ENCODE peak calls at places on chromosomes 7 and 10, in seven cellular contexts. P, H, G, E, L, J and K are unnamed samples.

GRCh38 chr7:8221124-8221523 is 40.8 kb downstream of the ICA1 start:
- DNase-seq in P (no peak), H (no peak), G (no peak), E (no peak), L (no peak), J (no peak), K (no peak)

GRCh38 chr7:147509052-147509480 is 1081.5 kb upstream of the C7orf33 start:
- DNase-seq in P (no peak), H (no peak), G (no peak), E (no peak), L (no peak), J (no peak), K (no peak)

GRCh38 chr7:55477781-55478374 is 94.4 kb downstream of the VOPP1 start:
- DNase-seq in P (no peak), H (no peak), G (no peak), E (no peak), L (no peak), J (peak), K (no peak)

GRCh38 chr7:158273138-158273651 is 314.4 kb downstream of the PTPRN2 start:
- DNase-seq in P (no peak), H (no peak), G (no peak), E (no peak), L (no peak), J (no peak), K (no peak)

GRCh38 chr10:115861864-115862263 is 411.1 kb downstream of the GFRA1 start:
- DNase-seq in P (no peak), H (no peak), G (no peak), E (no peak), L (no peak), J (no peak), K (peak)

GRCh38 chr7:154371424-154371823 is 319.2 kb downstream of the DPP6 start:
- DNase-seq in P (no peak), H (no peak), G (no peak), E (no peak), L (no peak), J (no peak), K (no peak)

GRCh38 chr10:133455196-133455595 is 1.5 kb downstream of the SCART1 start:
- DNase-seq in P (no peak), H (no peak), G (no peak), E (no peak), L (no peak), J (peak), K (no peak)

GRCh38 chr7:51357821-51358220 is 41.2 kb upstream of the COBL start:
- DNase-seq in P (no peak), H (no peak), G (no peak), E (no peak), L (no peak), J (no peak), K (no peak)

GRCh38 chr10:47042815-47043750 is 131.9 kb downstream of the PTPN20 start:
- DNase-seq in P (no peak), H (no peak), G (no peak), E (no peak), L (no peak), J (no peak), K (no peak)

GRCh38 chr7:44058759-44059218 is 6.6 kb downstream of the PGAM2 start:
- DNase-seq in P (peak), H (no peak), G (no peak), E (no peak), L (no peak), J (no peak), K (no peak)

GRCh38 chr10:97534746-97535367 is 36.1 kb downstream of the UBTD1 start:
- DNase-seq in P (no peak), H (peak), G (peak), E (no peak), L (no peak), J (no peak), K (peak)

GRCh38 chr10:112512294-112512693 is 65.3 kb downstream of the VTI1A start:
- DNase-seq in P (no peak), H (no peak), G (no peak), E (no peak), L (no peak), J (no peak), K (no peak)

GRCh38 chr7:80781561-80781979 is 137.3 kb downstream of the SEMA3C start:
- DNase-seq in P (no peak), H (no peak), G (no peak), E (peak), L (peak), J (no peak), K (peak)

GRCh38 chr7:35971133-35971995 is 170.5 kb downstream of the SEPTIN7 start:
- DNase-seq in P (no peak), H (no peak), G (no peak), E (no peak), L (no peak), J (no peak), K (no peak)

GRCh38 chr10:32981760-32982159 is 23.7 kb upstream of the ITGB1 start:
- DNase-seq in P (no peak), H (peak), G (peak), E (no peak), L (peak), J (no peak), K (peak)

GRCh38 chr10:114294549-114294948 is 55.5 kb downstream of the VWA2 start:
- DNase-seq in P (no peak), H (no peak), G (no peak), E (no peak), L (no peak), J (no peak), K (no peak)

GRCh38 chr7:141685285-141686035 is 16.5 kb downstream of the DENND11 start:
- DNase-seq in P (no peak), H (no peak), G (no peak), E (no peak), L (no peak), J (no peak), K (no peak)

GRCh38 chr7:20158684-20159083 is 58.5 kb downstream of the MACC1 start:
- DNase-seq in P (no peak), H (peak), G (no peak), E (no peak), L (no peak), J (no peak), K (peak)
- TF ChIP-seq CTCF in P (no peak), H (peak), G (no peak), E (no peak), L (no peak), J (no peak), K (no peak)

GRCh38 chr7:100190059-100190711 is 12.5 kb downstream of the STAG3 start:
- DNase-seq in P (no peak), H (peak), G (no peak), E (peak), L (no peak), J (no peak), K (peak)

GRCh38 chr7:100192951-100193350 is 15.2 kb downstream of the STAG3 start:
- DNase-seq in P (no peak), H (peak), G (no peak), E (no peak), L (no peak), J (no peak), K (no peak)

GRCh38 chr7:100191775-100192174 is 14.1 kb downstream of the STAG3 start:
- DNase-seq in P (no peak), H (peak), G (no peak), E (no peak), L (no peak), J (no peak), K (peak)

GRCh38 chr7:100189061-100189460 is 11.3 kb downstream of the STAG3 start:
- DNase-seq in P (no peak), H (peak), G (no peak), E (no peak), L (no peak), J (no peak), K (no peak)
- TF ChIP-seq CTCF in P (no peak), H (peak), G (no peak), E (no peak), L (no peak), J (no peak), K (no peak)

GRCh38 chr10:19817251-19818046 is 1.2 kb downstream of the PLXDC2 start:
- DNase-seq in P (no peak), H (no peak), G (peak), E (no peak), L (peak), J (no peak), K (peak)
- TF ChIP-seq CTCF in P (no peak), H (no peak), G (no peak), E (no peak), L (peak), J (no peak), K (peak)

DNA sequence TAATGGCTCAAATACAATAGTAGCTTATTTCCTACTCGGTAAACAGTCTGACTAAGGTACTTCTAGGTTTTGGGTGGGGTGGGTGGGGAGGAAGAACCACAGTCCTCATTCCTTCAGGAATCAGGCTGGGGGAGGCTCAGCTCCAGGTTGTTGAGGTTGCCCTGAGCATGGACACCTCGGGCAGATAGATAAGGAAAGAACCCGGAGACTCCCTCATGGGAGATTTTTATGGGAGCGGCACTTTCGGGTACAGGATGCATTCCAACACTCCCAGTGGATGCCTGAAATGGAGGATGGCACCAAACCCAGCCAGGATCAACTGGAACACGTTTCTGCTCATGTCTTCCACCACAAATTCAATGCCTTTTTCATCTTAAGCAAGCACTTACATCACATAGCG is 5.5 kb upstream of the GSDME start:
- DNase-seq in P (no peak), H (no peak), G (no peak), E (no peak), L (no peak), J (no peak), K (no peak)
- TF ChIP-seq CTCF in P (no peak), H (no peak), G (no peak), E (no peak), L (no peak), J (no peak), K (no peak)

GRCh38 chr7:78134748-78135147 is 336.2 kb downstream of the PHTF2 start:
- DNase-seq in P (no peak), H (no peak), G (no peak), E (no peak), L (no peak), J (no peak), K (no peak)
- TF ChIP-seq CTCF in P (no peak), H (no peak), G (no peak), E (no peak), L (no peak), J (no peak), K (no peak)

GRCh38 chr10:22010973-22011408 is 7.5 kb upstream of the DNAJC1 start:
- DNase-seq in P (no peak), H (peak), G (no peak), E (peak), L (no peak), J (no peak), K (peak)
- TF ChIP-seq CTCF in P (no peak), H (peak), G (peak), E (peak), L (peak), J (no peak), K (peak)

GRCh38 chr10:79237801-79238520 is 109.3 kb upstream of the PPIF start:
- DNase-seq in P (no peak), H (no peak), G (no peak), E (no peak), L (no peak), J (no peak), K (peak)

GRCh38 chr10:79232864-79233263 is 114.4 kb upstream of the PPIF start:
- DNase-seq in P (no peak), H (no peak), G (no peak), E (no peak), L (no peak), J (no peak), K (no peak)

GRCh38 chr10:79231908-79232307 is 115.4 kb upstream of the PPIF start:
- DNase-seq in P (no peak), H (no peak), G (no peak), E (no peak), L (no peak), J (no peak), K (no peak)

GRCh38 chr10:79235765-79236755 is 111.2 kb upstream of the PPIF start:
- DNase-seq in P (no peak), H (no peak), G (no peak), E (no peak), L (no peak), J (no peak), K (no peak)

GRCh38 chr10:79234391-79235318 is 112.6 kb upstream of the PPIF start:
- DNase-seq in P (no peak), H (no peak), G (no peak), E (no peak), L (no peak), J (no peak), K (peak)
- TF ChIP-seq CTCF in P (no peak), H (no peak), G (no peak), E (no peak), L (no peak), J (no peak), K (no peak)

GRCh38 chr10:21495686-21496284 is 29.7 kb downstream of the SKIDA1 start:
- DNase-seq in P (peak), H (peak), G (peak), E (peak), L (peak), J (peak), K (peak)

GRCh38 chr10:21495002-21495685 is 30.3 kb downstream of the SKIDA1 start:
- DNase-seq in P (no peak), H (peak), G (no peak), E (no peak), L (no peak), J (no peak), K (no peak)

GRCh38 chr10:21496285-21497176 is 29.0 kb downstream of the SKIDA1 start:
- DNase-seq in P (no peak), H (peak), G (peak), E (no peak), L (no peak), J (peak), K (peak)

GRCh38 chr10:21493841-21494220 is 31.7 kb downstream of the SKIDA1 start:
- DNase-seq in P (no peak), H (no peak), G (no peak), E (no peak), L (no peak), J (no peak), K (no peak)

GRCh38 chr10:21494221-21495001 is 31.1 kb downstream of the SKIDA1 start:
- DNase-seq in P (no peak), H (no peak), G (peak), E (no peak), L (no peak), J (no peak), K (no peak)
- TF ChIP-seq CTCF in P (no peak), H (no peak), G (no peak), E (no peak), L (no peak), J (no peak), K (no peak)